ENCODE peak calls at places on chromosomes 13 and 19, in four cellular contexts. I, K, D and P are unnamed samples.

GRCh38 chr13:92805766-92806165 is 420.8 kb upstream of the GPC6 start:
- DNase-seq in I (no peak), D (no peak), K (no peak), P (no peak)

GRCh38 chr13:108193806-108194205 is 21.5 kb downstream of the LIG4 start:
- DNase-seq in K (no peak), D (no peak), I (no peak), P (no peak)

GRCh38 chr19:56740478-56740877 is 68.9 kb upstream of the ZNF835 start:
- DNase-seq in D (no peak), I (no peak), K (no peak), P (no peak)

GRCh38 chr19:12773571-12773970 is 1.8 kb downstream of the HOOK2 start:
- DNase-seq in I (no peak), K (no peak), D (no peak), P (no peak)

GRCh38 chr13:76720416-76720815 is 165.8 kb downstream of the KCTD12 start:
- DNase-seq in D (no peak), K (no peak), I (no peak), P (no peak)

GRCh38 chr19:41551711-41552110 is 24.3 kb upstream of the CEACAM21 start:
- DNase-seq in K (no peak), I (no peak), D (no peak), P (no peak)

GRCh38 chr19:6076675-6077463 is 33.4 kb downstream of the RFX2 start:
- DNase-seq in D (no peak), I (peak), K (no peak), P (no peak)

GRCh38 chr13:45215392-45216077 is 14.7 kb upstream of the KCTD4 start:
- DNase-seq in K (no peak), I (no peak), D (no peak), P (no peak)

GRCh38 chr19:49327878-49328544 is 3.0 kb upstream of the SLC6A16 start:
- DNase-seq in K (no peak), I (no peak), D (no peak), P (no peak)

GRCh38 chr19:52778811-52779210 is 7.8 kb downstream of the ZNF600 start:
- DNase-seq in I (no peak), D (no peak), K (no peak), P (no peak)

GRCh38 chr13:101272886-101273285 is 143.4 kb downstream of the NALCN start:
- DNase-seq in D (no peak), K (no peak), I (no peak), P (no peak)

GRCh38 chr19:4352701-4353121 is 9.3 kb downstream of the MPND start:
- DNase-seq in D (no peak), I (no peak), K (no peak), P (no peak)

GRCh38 chr19:7395360-7395781 is 46.6 kb downstream of the ARHGEF18 start:
- DNase-seq in I (no peak), K (peak), D (no peak), P (no peak)

GRCh38 chr13:75760182-75760981 is 124.3 kb downstream of the LMO7 start:
- DNase-seq in D (no peak), K (no peak), I (no peak), P (peak)

GRCh38 chr19:1259206-1259872 is 9.8 kb upstream of the CIRBP start:
- DNase-seq in D (peak), I (peak), K (no peak), P (peak)
- TF ChIP-seq POLR2A in D (no peak), I (peak), K (no peak), P (peak)

DNA sequence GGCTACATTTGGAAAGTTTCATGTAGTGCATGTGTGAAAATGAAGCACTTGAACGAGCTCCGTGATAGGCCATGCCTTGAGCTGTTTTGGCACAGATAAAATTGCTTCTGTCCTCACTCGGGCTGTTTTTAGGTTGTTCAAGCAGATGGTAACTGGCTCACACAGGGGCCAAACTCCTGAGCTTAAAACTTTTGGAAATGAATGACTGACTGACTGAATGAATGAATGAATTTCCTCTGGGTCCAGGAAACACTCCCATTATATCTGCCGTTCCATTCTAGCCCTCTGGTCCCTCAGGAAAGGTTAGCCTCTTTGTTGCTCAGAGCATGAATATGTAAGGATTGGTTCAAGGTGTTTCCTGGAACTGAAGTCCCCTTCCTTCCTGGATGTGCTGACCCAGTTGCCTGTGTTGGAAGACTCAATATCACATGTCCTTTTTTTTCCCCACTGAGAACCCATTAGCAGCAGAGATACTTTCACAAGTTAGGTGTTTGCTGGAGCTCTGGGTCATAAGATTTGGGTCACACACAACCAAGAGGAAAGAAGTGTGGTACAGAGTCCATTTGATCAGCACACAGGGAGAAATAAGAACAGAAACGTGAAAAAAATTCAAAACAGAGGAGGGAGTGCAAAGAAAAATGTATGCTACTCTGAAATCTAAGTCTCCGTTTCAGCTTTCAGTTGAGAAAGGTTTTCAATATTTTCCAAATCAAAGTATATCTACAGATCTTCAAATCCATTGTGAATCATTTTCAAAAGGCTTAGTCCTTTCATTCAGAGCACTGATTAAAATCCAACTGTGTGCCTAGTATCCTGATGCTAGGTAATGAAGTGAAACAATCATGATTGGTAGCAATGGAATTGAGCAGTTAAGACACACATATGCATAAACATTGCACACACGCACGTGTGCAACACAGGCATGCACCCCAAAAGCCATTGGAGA is 18.9 kb downstream of the MBNL2 start:
- DNase-seq in K (no peak), D (no peak), I (no peak), P (no peak)
- TF ChIP-seq POLR2A in K (no peak), D (no peak), I (no peak), P (no peak)

GRCh38 chr19:814108-815078 is 7.4 kb downstream of the PLPPR3 start:
- DNase-seq in D (no peak), K (no peak), I (peak), P (no peak)

GRCh38 chr19:815079-815774 is 6.5 kb downstream of the PLPPR3 start:
- DNase-seq in I (no peak), K (no peak), D (no peak), P (no peak)

GRCh38 chr19:812049-812816 is 9.5 kb downstream of the PLPPR3 start:
- DNase-seq in I (no peak), K (no peak), D (no peak), P (no peak)

GRCh38 chr19:812819-813358 is 8.9 kb downstream of the PLPPR3 start:
- DNase-seq in K (no peak), I (no peak), D (no peak), P (no peak)

GRCh38 chr19:813359-814107 is 8.2 kb downstream of the PLPPR3 start:
- DNase-seq in K (no peak), I (no peak), D (no peak), P (no peak)
- TF ChIP-seq POLR2A in K (no peak), I (no peak), D (no peak), P (no peak)

GRCh38 chr13:49792550-49793324 is at the start of gene KPNA3:
- DNase-seq in I (peak), D (peak), K (peak), P (peak)
- TF ChIP-seq POLR2A in I (peak), D (peak), K (no peak), P (peak)

GRCh38 chr13:90830782-90831181 is 516.7 kb upstream of the MIR17HG start:
- DNase-seq in D (no peak), K (no peak), I (no peak), P (no peak)

GRCh38 chr13:90838561-90838960 is 508.9 kb upstream of the MIR17HG start:
- DNase-seq in K (no peak), D (no peak), I (no peak), P (no peak)

GRCh38 chr13:90839061-90839460 is 508.4 kb upstream of the MIR17HG start:
- DNase-seq in I (no peak), D (no peak), K (no peak), P (no peak)

GRCh38 chr13:90835826-90836225 is 511.7 kb upstream of the MIR17HG start:
- DNase-seq in I (no peak), K (no peak), D (no peak), P (no peak)

GRCh38 chr13:90834700-90835099 is 512.8 kb upstream of the MIR17HG start:
- DNase-seq in D (no peak), I (no peak), K (no peak), P (no peak)
- TF ChIP-seq POLR2A in D (no peak), I (no peak), K (no peak), P (no peak)

DNA sequence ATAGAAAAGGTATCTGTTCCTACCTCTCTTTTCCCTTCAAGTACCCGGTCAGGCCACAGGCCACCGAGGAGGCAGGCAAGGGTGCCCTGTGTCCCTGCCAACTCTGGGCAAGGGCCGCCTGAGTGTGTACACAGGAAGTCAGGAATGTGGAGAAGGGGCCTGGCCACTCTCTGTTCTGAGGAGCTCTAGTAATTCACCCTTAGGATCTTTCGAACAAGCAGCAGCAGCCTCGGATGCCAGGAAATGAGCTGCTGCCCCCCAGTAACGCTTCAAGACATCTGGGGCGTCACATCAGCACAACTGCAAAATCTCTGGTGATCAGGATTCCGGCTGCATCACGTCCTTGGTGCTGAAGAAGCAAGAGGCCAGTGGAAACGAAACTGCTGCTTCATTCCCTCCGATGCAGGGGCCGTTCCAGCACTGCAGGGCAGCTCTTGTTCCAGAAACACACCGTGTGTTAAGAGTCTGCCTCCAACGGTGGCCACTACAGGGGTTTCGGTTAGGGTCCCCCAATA is 2.0 kb downstream of the RAB20 start:
- DNase-seq in D (no peak), I (no peak), K (no peak), P (peak)
- TF ChIP-seq POLR2A in D (no peak), I (no peak), K (no peak), P (peak)

DNA sequence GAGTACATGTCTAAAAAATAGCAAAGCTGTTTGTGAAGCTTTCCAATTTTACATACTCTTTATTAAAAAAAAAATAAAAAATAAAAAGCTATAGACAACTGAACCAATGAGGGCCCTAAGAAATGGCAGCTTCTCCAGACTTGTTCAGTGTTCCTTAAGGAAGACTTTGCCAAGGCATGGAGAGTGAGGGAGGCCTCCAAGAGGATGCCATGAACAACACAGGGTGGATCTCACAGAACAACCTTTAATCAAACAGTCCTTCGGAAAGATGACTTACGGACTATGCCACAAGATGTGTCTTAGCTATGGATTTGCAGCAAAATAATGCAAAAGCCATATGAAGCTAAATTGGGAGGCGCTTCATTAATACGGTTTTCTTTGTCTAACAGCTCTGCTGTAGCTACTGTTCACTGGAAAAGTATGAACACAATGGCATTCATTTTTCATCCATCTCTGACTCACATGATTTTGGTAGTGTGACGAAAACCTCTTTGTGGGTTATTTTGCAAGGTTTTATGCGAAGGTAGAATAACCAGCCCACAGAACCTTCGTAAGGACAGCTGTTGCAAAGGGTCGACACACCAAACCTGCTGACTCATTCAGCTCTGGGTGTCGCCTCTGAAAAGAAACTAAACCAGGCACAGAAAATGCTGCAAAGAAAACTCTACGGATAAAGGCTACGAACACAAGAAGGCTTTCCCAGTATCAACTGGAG is 27.7 kb downstream of the EFNB2 start:
- DNase-seq in D (no peak), K (no peak), I (peak), P (no peak)
- TF ChIP-seq POLR2A in D (no peak), K (no peak), I (no peak), P (no peak)